ENCODE peak calls at places on chromosomes 7 and 10, in four cellular contexts. G is fibroblast of lung, M is IMR-90, A is MM.1S. T is an unnamed sample.

GRCh38 chr10:109374215-109374614 is 549.1 kb downstream of the XPNPEP1 start:
- DNase-seq in M (peak), A (no peak), G (peak), T (no peak)

GRCh38 chr10:129096340-129096984 is 370.6 kb upstream of the MGMT start:
- DNase-seq in M (peak), A (no peak), G (peak), T (no peak)

GRCh38 chr7:78039791-78040776 is 241.5 kb downstream of the PHTF2 start:
- DNase-seq in A (no peak), G (no peak), M (no peak), T (peak)

GRCh38 chr10:113180401-113181154 is 230.5 kb downstream of the TCF7L2 start:
- DNase-seq in G (no peak), M (no peak), A (no peak), T (no peak)

GRCh38 chr10:132542086-132542775 is 4.6 kb downstream of the INPP5A start:
- DNase-seq in A (no peak), G (no peak), M (no peak), T (no peak)

GRCh38 chr10:110326351-110327032 is 21.8 kb upstream of the SMNDC1 start:
- DNase-seq in G (peak), A (no peak), M (peak), T (no peak)

GRCh38 chr10:124496150-124496549 is 34.5 kb downstream of the LHPP start:
- DNase-seq in G (no peak), M (no peak), A (no peak), T (no peak)

GRCh38 chr10:96576277-96576980 is 10.4 kb downstream of the TM9SF3 start:
- DNase-seq in G (no peak), M (no peak), A (no peak), T (no peak)

GRCh38 chr10:99279626-99280111 is 44.0 kb upstream of the HPSE2 start:
- DNase-seq in G (no peak), M (peak), A (no peak), T (no peak)

GRCh38 chr7:46123-46829 is 146.1 kb upstream of the FAM20C start:
- DNase-seq in A (no peak), G (no peak), M (no peak), T (no peak)

GRCh38 chr7:91286432-91286831 is 22.2 kb downstream of the FZD1 start:
- DNase-seq in M (no peak), G (no peak), A (no peak), T (peak)

GRCh38 chr7:99072126-99072525 is 71.8 kb downstream of the SMURF1 start:
- DNase-seq in A (no peak), G (no peak), M (no peak), T (no peak)

GRCh38 chr10:77970869-77971803 is 44.6 kb upstream of the DLG5 start:
- DNase-seq in G (peak), M (peak), A (peak), T (no peak)

GRCh38 chr7:118080947-118081346 is 103.0 kb upstream of the LSM8 start:
- DNase-seq in A (peak), M (peak), G (peak), T (peak)

GRCh38 chr10:88110822-88111221 is 247.4 kb downstream of the PTEN start:
- DNase-seq in M (peak), G (no peak), A (no peak), T (no peak)

GRCh38 chr7:142581341-142581740 is 167.9 kb upstream of the PRSS1 start:
- DNase-seq in A (peak), G (peak), M (no peak), T (no peak)

GRCh38 chr7:36115448-36116321 is 37.4 kb upstream of the EEPD1 start:
- DNase-seq in G (peak), M (peak), A (no peak), T (no peak)

GRCh38 chr10:35384265-35384868 is 48.1 kb downstream of the CCNY start:
- DNase-seq in A (no peak), M (peak), G (no peak), T (no peak)

GRCh38 chr7:78134256-78134655 is 335.7 kb downstream of the PHTF2 start:
- DNase-seq in G (peak), M (peak), A (peak), T (no peak)

GRCh38 chr10:19325581-19325980 is 277.0 kb downstream of the MALRD1 start:
- DNase-seq in G (peak), M (peak), A (no peak), T (no peak)

GRCh38 chr7:98771519-98772241 is 98.1 kb downstream of the TMEM130 start:
- DNase-seq in M (peak), G (peak), A (peak), T (peak)

GRCh38 chr10:74542077-74542476 is 284.3 kb upstream of the KAT6B start:
- DNase-seq in M (peak), G (peak), A (no peak), T (no peak)

GRCh38 chr7:142689439-142690168 is 59.7 kb upstream of the PRSS1 start:
- DNase-seq in A (no peak), M (no peak), G (no peak), T (no peak)

GRCh38 chr7:74474271-74474865 is 20.7 kb downstream of the GTF2IRD1 start:
- DNase-seq in M (peak), G (peak), A (no peak), T (no peak)

GRCh38 chr10:21924511-21924910 is 79.0 kb downstream of the DNAJC1 start:
- DNase-seq in M (no peak), G (no peak), A (no peak), T (no peak)

GRCh38 chr7:28041508-28042314 is 138.9 kb downstream of the JAZF1 start:
- DNase-seq in G (peak), M (peak), A (no peak), T (no peak)

GRCh38 chr7:73621168-73622063 is 2.9 kb downstream of the MLXIPL start:
- DNase-seq in G (no peak), M (no peak), A (no peak), T (no peak)

GRCh38 chr7:44498230-44498954 is 7.9 kb upstream of the NUDCD3 start:
- DNase-seq in A (no peak), M (no peak), G (no peak), T (no peak)
- H3K4me2 ChIP-seq in A (no peak), M (no peak), G (no peak), T (no peak)

DNA sequence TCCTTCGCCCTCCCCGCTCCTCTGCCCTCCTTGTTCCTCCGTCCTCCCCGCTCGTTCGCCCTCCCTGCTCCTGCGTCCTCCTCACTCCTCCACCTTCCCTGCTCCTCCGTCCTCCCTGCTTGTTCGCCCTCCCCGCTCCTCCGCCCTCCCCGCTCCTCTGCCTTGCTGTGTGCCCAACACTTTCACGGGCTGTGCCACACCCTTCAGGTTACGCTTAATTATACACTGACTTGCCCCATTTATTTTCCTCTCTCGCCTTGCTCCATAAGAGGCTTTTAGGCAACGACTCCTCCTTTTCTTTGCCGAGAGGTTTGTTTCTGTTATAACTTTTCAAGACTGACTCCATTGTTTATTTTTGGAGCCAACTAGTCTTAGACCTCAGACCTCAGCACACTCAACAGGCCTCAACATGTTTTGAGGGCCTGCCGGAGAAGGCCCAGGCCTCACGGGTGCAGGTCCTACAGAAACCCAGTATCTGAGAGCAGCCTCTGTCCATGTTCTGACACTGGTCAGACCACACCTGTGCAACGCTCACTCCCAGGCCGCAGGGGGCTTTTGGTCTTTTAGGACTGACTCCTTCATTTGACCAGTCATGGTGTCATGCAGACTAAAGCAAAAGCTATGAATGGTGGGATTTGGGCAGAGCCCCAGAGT is 18.2 kb upstream of the PRKAG2 start:
- DNase-seq in A (no peak), M (no peak), G (no peak), T (no peak)
- H3K4me2 ChIP-seq in A (no peak), M (no peak), G (no peak), T (no peak)

DNA sequence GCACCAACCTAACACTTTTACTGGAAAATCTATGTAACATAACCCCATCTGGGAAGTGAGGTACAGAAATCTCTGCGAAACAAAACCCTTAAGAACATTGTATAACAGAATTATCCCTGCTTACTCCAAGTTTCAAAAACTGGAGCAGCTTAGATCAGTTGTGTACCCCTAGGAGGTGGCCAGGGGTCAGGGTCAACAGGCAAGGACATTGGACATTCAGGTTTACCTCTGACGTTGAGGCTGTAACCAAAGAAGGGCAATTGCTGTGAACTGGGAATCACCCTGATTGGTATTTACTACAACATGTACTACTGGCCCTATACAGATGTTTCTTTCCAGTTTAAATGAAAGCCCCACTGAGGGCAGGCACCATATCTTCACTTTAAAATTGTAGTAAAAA is 13.1 kb downstream of the SFXN3 start:
- DNase-seq in A (no peak), G (no peak), M (no peak), T (no peak)
- H3K4me2 ChIP-seq in A (no peak), G (no peak), M (no peak), T (no peak)

DNA sequence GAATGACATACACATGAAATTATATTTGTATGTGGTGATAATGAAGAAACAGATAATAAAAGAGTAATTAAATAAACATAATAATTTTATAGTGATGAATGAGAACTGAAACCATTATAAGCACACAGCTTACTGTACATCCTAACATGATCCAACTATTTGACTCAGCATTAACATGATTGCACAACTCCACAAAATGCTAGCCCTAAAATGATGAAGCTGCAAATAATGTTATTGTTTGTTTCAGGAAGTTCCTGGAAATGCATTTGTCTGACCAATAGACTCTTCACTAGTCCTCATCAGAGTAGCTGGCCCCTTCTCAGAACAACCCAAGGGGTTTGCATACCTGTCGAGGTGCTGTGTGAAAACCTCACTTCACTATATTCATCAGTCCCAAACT is 115.5 kb downstream of the RTKN2 start:
- DNase-seq in G (peak), A (no peak), M (peak), T (no peak)
- H3K4me2 ChIP-seq in G (peak), A (no peak), M (no peak), T (no peak)

GRCh38 chr7:159048656-159049055 is 96.0 kb downstream of the VIPR2 start:
- DNase-seq in A (peak), G (no peak), M (no peak), T (no peak)

GRCh38 chr7:159049266-159050025 is 95.2 kb downstream of the VIPR2 start:
- DNase-seq in A (peak), M (no peak), G (no peak), T (peak)

GRCh38 chr7:159051916-159052315 is 92.8 kb downstream of the VIPR2 start:
- DNase-seq in G (no peak), A (peak), M (no peak), T (no peak)

GRCh38 chr7:159047536-159047935 is 97.1 kb downstream of the VIPR2 start:
- DNase-seq in M (no peak), G (no peak), A (no peak), T (no peak)

GRCh38 chr7:159050703-159051102 is 94.0 kb downstream of the VIPR2 start:
- DNase-seq in A (peak), M (no peak), G (no peak), T (no peak)
- H3K4me2 ChIP-seq in A (peak), M (no peak), G (no peak), T (no peak)

GRCh38 chr10:92208736-92209135 is 82.1 kb downstream of the CPEB3 start:
- DNase-seq in M (peak), A (no peak), G (peak), T (no peak)
- H3K4me2 ChIP-seq in M (no peak), A (no peak), G (no peak), T (no peak)